ENCODE peak calls at places on chromosomes 5 and 9, in five cellular contexts. P is cardiac fibroblast; G is SW480; V is activated T-cell treated with anti-CD3 and anti-CD28 coated beads for 4 hours; I is effector memory CD8-positive, alpha-beta T cell. T is an unnamed sample.

GRCh38 chr9:108142504-108143201 is 653.1 kb upstream of the KLF4 start:
- DNase-seq in P (peak), G (peak), V (no peak), I (no peak), T (no peak)

GRCh38 chr5:133754575-133755169 is 142.3 kb upstream of the FSTL4 start:
- DNase-seq in P (peak), G (peak), V (no peak), I (no peak), T (peak)

GRCh38 chr5:151751091-151751490 is 7.3 kb downstream of the ATOX1 start:
- DNase-seq in P (peak), G (no peak), V (no peak), I (no peak), T (no peak)

GRCh38 chr9:3692606-3693005 is 166.8 kb upstream of the RFX3 start:
- DNase-seq in P (no peak), G (no peak), V (no peak), I (no peak), T (no peak)

GRCh38 chr5:83306572-83307241 is 164.8 kb upstream of the VCAN start:
- DNase-seq in P (peak), G (peak), V (no peak), I (no peak), T (no peak)

GRCh38 chr5:146425023-146425422 is 22.1 kb upstream of the TCERG1 start:
- DNase-seq in P (no peak), G (no peak), V (no peak), I (no peak), T (no peak)

GRCh38 chr5:170429014-170429413 is 39.8 kb upstream of the KCNMB1 start:
- DNase-seq in P (peak), G (peak), V (no peak), I (no peak), T (no peak)

GRCh38 chr9:107358867-107359440 is 75.9 kb downstream of the RAD23B start:
- DNase-seq in P (no peak), G (no peak), V (no peak), I (no peak), T (peak)

GRCh38 chr5:37875051-37875787 is 35.4 kb upstream of the GDNF start:
- DNase-seq in P (peak), G (no peak), V (no peak), I (no peak), T (no peak)

GRCh38 chr5:71932649-71933338 is 174.5 kb upstream of the MAP1B start:
- DNase-seq in P (peak), G (peak), V (no peak), I (no peak), T (peak)

GRCh38 chr5:78912085-78912771 is 72.9 kb downstream of the ARSB start:
- DNase-seq in P (no peak), G (no peak), V (no peak), I (no peak), T (peak)

GRCh38 chr9:114446036-114446435 is 58.3 kb upstream of the AKNA start:
- DNase-seq in P (peak), G (no peak), V (no peak), I (no peak), T (no peak)